ENCODE peak calls at places on chromosomes 6 and 20, in five cellular contexts. F is psoas muscle, Q is HAP-1, G is cardiac muscle cell, N is PC-3. B is an unnamed sample.

GRCh38 chr20:275791-276190 is 14.8 kb downstream of the C20orf96 start:
- DNase-seq in F (no peak), Q (no peak), G (no peak), N (no peak), B (no peak)

GRCh38 chr6:12602951-12603710 is 113.4 kb upstream of the PHACTR1 start:
- DNase-seq in F (no peak), Q (no peak), G (peak), N (peak), B (no peak)

GRCh38 chr6:41122373-41122772 is 31.8 kb downstream of the TREML1 start:
- DNase-seq in F (no peak), Q (no peak), G (no peak), N (no peak), B (no peak)

GRCh38 chr6:56742122-56742791 is 99.6 kb upstream of the DST start:
- DNase-seq in F (no peak), Q (no peak), G (peak), N (peak), B (no peak)

GRCh38 chr6:111658445-111659154 is 52.9 kb upstream of the TRAF3IP2 start:
- DNase-seq in F (no peak), Q (no peak), G (peak), N (peak), B (no peak)

GRCh38 chr6:143647712-143648111 is 30.1 kb upstream of the PHACTR2 start:
- DNase-seq in F (no peak), Q (no peak), G (no peak), N (no peak), B (no peak)

GRCh38 chr20:56929606-56930005 is 300.5 kb downstream of the TFAP2C start:
- DNase-seq in F (no peak), Q (no peak), G (no peak), N (no peak), B (no peak)

GRCh38 chr6:114362957-114363356 is 20.1 kb upstream of the HS3ST5 start:
- DNase-seq in F (no peak), Q (no peak), G (no peak), N (no peak), B (no peak)

GRCh38 chr6:41527721-41528408 is 18.3 kb upstream of the FOXP4 start:
- DNase-seq in F (no peak), Q (no peak), G (peak), N (peak), B (no peak)

GRCh38 chr6:11600251-11600650 is 62.7 kb downstream of the TMEM170B start:
- DNase-seq in F (no peak), Q (no peak), G (no peak), N (no peak), B (no peak)

GRCh38 chr6:169841251-169841650 is 89.8 kb downstream of the ERMARD start:
- DNase-seq in F (no peak), Q (no peak), G (no peak), N (no peak), B (no peak)

GRCh38 chr20:5557123-5557522 is 193.1 kb upstream of the SHLD1 start:
- DNase-seq in F (peak), Q (peak), G (peak), N (peak), B (no peak)

GRCh38 chr6:2551705-2552104 is 199.0 kb downstream of the MYLK4 start:
- DNase-seq in F (no peak), Q (no peak), G (no peak), N (no peak), B (no peak)

GRCh38 chr20:43987018-43987417 is 72.4 kb downstream of the TOX2 start:
- DNase-seq in F (no peak), Q (no peak), G (no peak), N (no peak), B (no peak)

GRCh38 chr6:119727504-119728219 is 378.1 kb upstream of the MAN1A1 start:
- DNase-seq in F (no peak), Q (no peak), G (no peak), N (peak), B (no peak)

GRCh38 chr6:9986273-9986672 is 428.6 kb downstream of the TFAP2A start:
- DNase-seq in F (no peak), Q (no peak), G (no peak), N (no peak), B (no peak)

GRCh38 chr6:96162711-96163120 is 146.9 kb downstream of the FUT9 start:
- DNase-seq in F (no peak), Q (no peak), G (no peak), N (no peak), B (no peak)

GRCh38 chr20:57671662-57672061 is 38.2 kb downstream of the PMEPA1 start:
- DNase-seq in F (no peak), Q (no peak), G (no peak), N (peak), B (no peak)

GRCh38 chr6:110708295-110708965 is 106.8 kb downstream of the CDK19 start:
- DNase-seq in F (no peak), Q (no peak), G (peak), N (no peak), B (no peak)

GRCh38 chr20:22389836-22390542 is 194.4 kb downstream of the FOXA2 start:
- DNase-seq in F (no peak), Q (no peak), G (peak), N (peak), B (peak)

GRCh38 chr6:101000334-101000733 is 119.2 kb upstream of the ASCC3 start:
- DNase-seq in F (no peak), Q (no peak), G (peak), N (peak), B (no peak)

GRCh38 chr6:71287038-71287437 is 1.6 kb upstream of the OGFRL1 start:
- DNase-seq in F (no peak), Q (no peak), G (no peak), N (no peak), B (no peak)

GRCh38 chr6:161079566-161080262 is 88.1 kb downstream of the MAP3K4 start:
- DNase-seq in F (no peak), Q (no peak), G (peak), N (peak), B (no peak)

GRCh38 chr6:4032475-4032874 is 46.5 kb downstream of the FAM217A start:
- DNase-seq in F (no peak), Q (peak), G (no peak), N (no peak), B (no peak)

GRCh38 chr6:150687508-150687907 is 87.8 kb downstream of the PLEKHG1 start:
- DNase-seq in F (peak), Q (no peak), G (no peak), N (no peak), B (no peak)

GRCh38 chr6:5525209-5525608 is 263.9 kb downstream of the FARS2 start:
- DNase-seq in F (no peak), Q (no peak), G (peak), N (no peak), B (no peak)

GRCh38 chr20:13800728-13801134 is 15.9 kb downstream of the NDUFAF5 start:
- DNase-seq in F (peak), Q (no peak), G (peak), N (peak), B (peak)

GRCh38 chr6:31727717-31728671 is 1.1 kb downstream of the DDAH2 start:
- DNase-seq in F (no peak), Q (no peak), G (no peak), N (no peak), B (no peak)

GRCh38 chr6:132912273-132912672 is 97.9 kb downstream of the RPS12 start:
- DNase-seq in F (no peak), Q (no peak), G (no peak), N (peak), B (no peak)

GRCh38 chr6:35146453-35146852 is 5.3 kb upstream of the TCP11 start:
- DNase-seq in F (peak), Q (peak), G (peak), N (peak), B (no peak)

GRCh38 chr20:45407783-45408645 is at the start of gene DBNDD2:
- DNase-seq in F (no peak), Q (no peak), G (no peak), N (no peak), B (no peak)

GRCh38 chr6:139028242-139028657 is 295 bp upstream of the ABRACL start:
- DNase-seq in F (no peak), Q (no peak), G (no peak), N (no peak), B (peak)

GRCh38 chr6:146592451-146592850 is 6.3 kb upstream of the ADGB start:
- DNase-seq in F (no peak), Q (no peak), G (no peak), N (no peak), B (no peak)

GRCh38 chr6:111804627-111805235 is 68.5 kb downstream of the FYN start:
- DNase-seq in F (no peak), Q (no peak), G (peak), N (no peak), B (no peak)

GRCh38 chr6:143804835-143805239 is 38.3 kb upstream of the LTV1 start:
- DNase-seq in F (no peak), Q (no peak), G (peak), N (no peak), B (no peak)

DNA sequence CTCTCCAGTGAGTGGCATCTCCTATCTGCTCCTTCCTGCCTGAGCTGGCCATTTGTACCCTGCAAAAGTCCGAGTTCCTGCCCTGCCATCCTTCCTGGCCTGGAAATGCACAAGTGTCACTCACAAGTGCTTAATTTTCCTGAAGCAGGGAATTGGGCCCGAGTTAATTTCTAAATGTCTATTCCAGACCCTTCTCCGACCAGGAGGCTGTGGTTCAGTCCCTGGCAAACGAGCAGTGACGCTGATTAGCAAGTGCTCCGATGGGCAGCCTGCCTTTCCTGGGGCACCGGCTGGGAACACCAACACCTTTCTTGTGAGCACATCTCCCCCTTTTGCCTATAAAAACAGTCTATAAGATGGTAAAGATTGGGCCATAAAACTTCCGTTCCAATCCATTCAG is 1.7 kb downstream of the SIRPA start:
- DNase-seq in F (no peak), Q (no peak), G (no peak), N (no peak), B (no peak)
- H3K4me3 ChIP-seq in F (peak), Q (no peak), G (peak), N (no peak), B (no peak)

DNA sequence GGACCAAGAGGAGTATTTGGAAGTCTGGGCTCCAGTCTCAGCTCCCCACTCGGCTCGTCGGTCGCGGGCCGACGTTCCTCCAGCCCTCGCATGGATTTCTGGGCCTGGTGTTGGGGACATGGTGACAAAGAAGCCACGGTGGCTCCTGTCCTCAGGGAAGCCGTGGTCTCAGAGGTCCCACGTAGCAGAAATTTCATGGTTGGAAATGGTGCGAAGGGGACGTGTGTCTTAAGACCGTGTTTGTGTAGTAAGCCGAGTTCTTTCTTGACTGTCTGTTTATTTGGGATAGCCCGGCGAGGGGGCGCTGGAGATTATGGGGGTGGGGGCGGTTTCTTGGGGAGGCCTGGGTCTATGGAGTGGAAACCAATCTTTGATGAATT is 23.4 kb upstream of the MAP3K7 start:
- DNase-seq in F (no peak), Q (no peak), G (peak), N (no peak), B (no peak)
- H3K4me3 ChIP-seq in F (peak), Q (no peak), G (peak), N (peak), B (peak)

DNA sequence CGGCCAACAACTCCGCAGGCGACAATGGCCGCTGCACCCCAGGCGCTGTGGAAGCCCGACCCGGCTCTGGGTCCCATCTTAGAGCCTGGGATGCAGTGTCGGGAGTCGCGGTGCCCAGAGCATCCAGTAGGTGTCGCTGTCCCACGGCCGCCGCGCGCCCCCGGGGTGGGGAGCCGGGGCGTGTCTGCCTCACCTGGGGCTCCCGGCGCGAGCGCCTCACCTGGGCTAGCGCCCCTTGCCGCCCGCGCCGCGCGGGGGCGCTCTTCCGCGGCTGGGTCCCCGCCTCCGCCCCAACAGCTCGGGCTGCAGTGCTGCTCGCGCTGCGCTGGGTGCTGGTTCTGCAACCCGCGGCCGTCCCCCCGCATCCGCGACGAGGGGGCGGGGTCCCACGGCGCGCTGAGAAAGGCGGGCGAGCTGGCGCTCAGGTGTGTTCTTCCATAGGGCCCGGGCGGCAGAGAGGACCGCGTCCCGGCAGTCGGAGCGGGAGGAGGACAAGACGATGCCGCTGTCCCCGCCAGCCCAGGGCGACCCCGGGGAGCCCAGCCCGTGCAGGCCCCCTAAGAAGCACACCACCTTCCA is at the start of gene CRYBG1:
- DNase-seq in F (peak), Q (peak), G (peak), N (peak), B (peak)
- H3K4me3 ChIP-seq in F (peak), Q (peak), G (peak), N (peak), B (peak)

GRCh38 chr6:167094820-167095637 is 27.9 kb upstream of the CCR6 start:
- DNase-seq in F (no peak), Q (no peak), G (no peak), N (no peak), B (no peak)
- H3K4me3 ChIP-seq in F (no peak), Q (no peak), G (no peak), N (no peak), B (no peak)

GRCh38 chr6:159104931-159105330 is 60.1 kb upstream of the TAGAP start:
- DNase-seq in F (no peak), Q (no peak), G (no peak), N (no peak), B (no peak)

GRCh38 chr6:159104163-159104885 is 59.5 kb upstream of the TAGAP start:
- DNase-seq in F (peak), Q (peak), G (peak), N (peak), B (no peak)

GRCh38 chr6:159101656-159102055 is 56.9 kb upstream of the TAGAP start:
- DNase-seq in F (no peak), Q (no peak), G (no peak), N (no peak), B (no peak)

GRCh38 chr6:159102373-159103160 is 57.8 kb upstream of the TAGAP start:
- DNase-seq in F (no peak), Q (no peak), G (no peak), N (no peak), B (no peak)

GRCh38 chr6:159103396-159104162 is 58.8 kb upstream of the TAGAP start:
- DNase-seq in F (no peak), Q (no peak), G (no peak), N (no peak), B (no peak)
- H3K4me3 ChIP-seq in F (no peak), Q (no peak), G (no peak), N (no peak), B (no peak)

GRCh38 chr20:25249198-25249931 is 1.5 kb downstream of the PYGB start:
- DNase-seq in F (no peak), Q (no peak), G (no peak), N (peak), B (no peak)
- H3K4me3 ChIP-seq in F (peak), Q (peak), G (peak), N (peak), B (peak)

DNA sequence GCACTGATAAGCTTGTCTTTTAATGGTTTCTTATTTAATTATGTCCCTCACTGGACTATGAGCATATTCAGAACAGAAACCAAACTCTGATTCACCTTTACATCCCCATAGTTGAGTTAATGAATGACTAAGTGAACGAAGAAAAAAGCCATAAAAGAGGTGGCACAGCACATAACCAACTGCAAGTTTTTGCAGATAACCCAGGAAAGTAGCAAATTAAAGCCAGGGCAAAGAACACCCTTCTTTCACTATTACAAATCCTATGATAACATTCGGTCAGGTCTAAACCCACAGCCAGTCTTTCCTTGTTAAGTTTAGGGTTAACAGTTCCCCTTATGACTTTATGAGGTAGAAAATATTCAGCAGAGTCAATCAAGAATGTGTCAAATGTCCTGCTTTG is 102.7 kb downstream of the RIN2 start:
- DNase-seq in F (no peak), Q (no peak), G (no peak), N (no peak), B (no peak)
- H3K4me3 ChIP-seq in F (no peak), Q (no peak), G (no peak), N (no peak), B (no peak)

GRCh38 chr6:77456531-77457248 is 6.6 kb downstream of the HTR1B start:
- DNase-seq in F (peak), Q (no peak), G (peak), N (peak), B (peak)
- H3K4me3 ChIP-seq in F (no peak), Q (no peak), G (no peak), N (no peak), B (no peak)

DNA sequence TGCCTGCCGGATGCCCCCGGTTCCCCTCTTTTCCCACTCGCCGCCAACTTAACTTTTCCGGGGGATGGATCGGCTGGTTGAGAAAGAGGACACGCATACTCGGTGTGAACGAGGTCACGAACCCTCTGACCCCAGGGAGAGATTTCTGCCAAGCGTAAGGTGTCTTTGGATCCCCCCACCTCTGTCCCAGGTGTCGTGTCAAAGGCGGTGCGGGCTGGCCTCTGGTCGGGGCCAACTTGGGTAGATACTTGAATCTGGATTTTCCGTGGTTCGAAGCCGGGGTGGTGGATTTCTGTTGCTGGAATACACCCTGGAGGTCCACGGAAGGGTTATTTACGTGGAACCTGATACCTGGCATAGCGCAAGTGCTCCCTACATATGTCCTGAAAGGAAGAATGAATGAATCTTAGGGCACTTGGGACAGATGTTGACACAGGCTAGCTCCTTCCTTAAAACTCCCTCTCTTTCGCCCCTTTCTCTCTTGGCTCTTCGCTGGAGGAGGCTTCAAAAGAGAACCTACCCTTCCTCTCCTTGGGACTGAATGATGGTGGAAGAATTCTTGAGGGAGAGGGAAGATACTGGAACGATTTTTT is 1.0 kb downstream of the DOK5 start:
- DNase-seq in F (no peak), Q (no peak), G (no peak), N (no peak), B (no peak)
- H3K4me3 ChIP-seq in F (peak), Q (no peak), G (peak), N (no peak), B (no peak)

B was measured in RWPE2.